ENCODE peak calls at places on chromosomes 4 and X, in eight cellular contexts. Z is NCI-H1436 treated with DMSO at 0.1 percent for 48 hours; C is GM12892; X is activated CD8-positive, alpha-beta memory T cell treated with anti-CD3 and anti-CD28 coated beads for 4 hours; M is OCI-M1; W is NCI-H510A; P is HTR-8/SVneo; B is iPS-NIHi11. K is an unnamed sample.

GRCh38 chr4:92303621-92304027 is at the start of gene GRID2:
- DNase-seq in Z (no peak), C (no peak), X (no peak), M (no peak), W (no peak), P (peak), B (peak), K (peak)

GRCh38 chrX:116240446-116240845 is 69.9 kb downstream of the AGTR2 start:
- DNase-seq in Z (peak), C (no peak), X (no peak), M (peak), W (no peak), P (no peak), B (no peak), K (no peak)

GRCh38 chr4:172830295-172830764 is 338.3 kb upstream of the GALNT7 start:
- DNase-seq in Z (peak), C (no peak), X (no peak), M (peak), W (no peak), P (no peak), B (peak), K (no peak)

GRCh38 chr4:80202784-80203553 is 5.7 kb downstream of the PRDM8 start:
- DNase-seq in Z (no peak), C (no peak), X (no peak), M (peak), W (no peak), P (no peak), B (peak), K (peak)

GRCh38 chrX:88284844-88285243 is 462.2 kb upstream of the CPXCR1 start:
- DNase-seq in Z (no peak), C (no peak), X (no peak), M (no peak), W (no peak), P (no peak), B (no peak), K (no peak)

GRCh38 chr4:168304744-168305459 is 13.7 kb downstream of the DDX60 start:
- DNase-seq in Z (no peak), C (no peak), X (no peak), M (no peak), W (no peak), P (peak), B (no peak), K (no peak)

GRCh38 chr4:15400911-15401671 is 26.7 kb upstream of the C1QTNF7 start:
- DNase-seq in Z (no peak), C (no peak), X (no peak), M (no peak), W (no peak), P (peak), B (peak), K (no peak)

GRCh38 chr4:2275546-2276251 is 13.8 kb upstream of the MXD4 start:
- DNase-seq in Z (no peak), C (no peak), X (no peak), M (no peak), W (no peak), P (no peak), B (no peak), K (no peak)

GRCh38 chrX:148043456-148043855 is 62.3 kb downstream of the FMR1NB start:
- DNase-seq in Z (no peak), C (no peak), X (no peak), M (no peak), W (no peak), P (no peak), B (no peak), K (no peak)

GRCh38 chr4:39825741-39826231 is 127.8 kb downstream of the UBE2K start:
- DNase-seq in Z (no peak), C (no peak), X (no peak), M (no peak), W (no peak), P (no peak), B (no peak), K (no peak)

GRCh38 chrX:44903107-44903506 is 30.1 kb downstream of the KDM6A start:
- DNase-seq in Z (no peak), C (no peak), X (no peak), M (peak), W (no peak), P (peak), B (no peak), K (no peak)

K was measured in ecto neural progenitor cell.